ENCODE peak calls at places on chromosome 9, in four cellular contexts. One of them, this sample, is unnamed.

GRCh38 chr9:22654833-22655232 is 208.2 kb downstream of the DMRTA1 start:
- DNase-seq in AG04450: no peak
- DNase-seq in tibial nerve: no peak
- DNase-seq in sigmoid colon: no peak
- DNase-seq in this sample: no peak

GRCh38 chr9:903886-904285 is 62.4 kb downstream of the DMRT1 start:
- DNase-seq in AG04450: no peak
- DNase-seq in tibial nerve: no peak
- DNase-seq in sigmoid colon: no peak
- DNase-seq in this sample: no peak

GRCh38 chr9:114276908-114277821 is 45.7 kb upstream of the ORM1 start:
- DNase-seq in AG04450: peak; percentile 89
- DNase-seq in tibial nerve: peak; percentile 8
- DNase-seq in sigmoid colon: peak; percentile 42
- DNase-seq in this sample: peak; percentile 62

GRCh38 chr9:121218357-121219027 is 16.8 kb upstream of the RAB14 start:
- DNase-seq in AG04450: no peak
- DNase-seq in tibial nerve: no peak
- DNase-seq in sigmoid colon: no peak
- DNase-seq in this sample: no peak

GRCh38 chr9:37753489-37754190 is at the start of gene TRMT10B:
- DNase-seq in AG04450: peak; percentile 10
- DNase-seq in tibial nerve: peak; percentile 23
- DNase-seq in sigmoid colon: peak; percentile 75
- DNase-seq in this sample: peak; percentile 79

GRCh38 chr9:100213730-100214477 is 114.9 kb downstream of the INVS start:
- DNase-seq in AG04450: peak; percentile 13
- DNase-seq in tibial nerve: no peak
- DNase-seq in sigmoid colon: no peak
- DNase-seq in this sample: no peak

GRCh38 chr9:127778280-127779135 is at the start of gene SH2D3C:
- DNase-seq in AG04450: no peak
- DNase-seq in tibial nerve: no peak
- DNase-seq in sigmoid colon: no peak
- DNase-seq in this sample: no peak

GRCh38 chr9:90559075-90560073 is 83.2 kb downstream of the DIRAS2 start:
- DNase-seq in AG04450: no peak
- DNase-seq in tibial nerve: no peak
- DNase-seq in sigmoid colon: no peak
- DNase-seq in this sample: no peak

GRCh38 chr9:14529629-14530028 is 163.6 kb downstream of the ZDHHC21 start:
- DNase-seq in AG04450: no peak
- DNase-seq in tibial nerve: no peak
- DNase-seq in sigmoid colon: no peak
- DNase-seq in this sample: no peak

GRCh38 chr9:135448570-135449180 is 30.9 kb upstream of the PPP1R26 start:
- DNase-seq in AG04450: no peak
- DNase-seq in tibial nerve: no peak
- DNase-seq in sigmoid colon: no peak
- DNase-seq in this sample: no peak

GRCh38 chr9:77417570-77417969 is 230.6 kb downstream of the GNA14 start:
- DNase-seq in AG04450: peak; percentile 43
- DNase-seq in tibial nerve: no peak
- DNase-seq in sigmoid colon: no peak
- DNase-seq in this sample: no peak

GRCh38 chr9:111148390-111148993 is 110.2 kb upstream of the LPAR1 start:
- DNase-seq in AG04450: no peak
- DNase-seq in tibial nerve: no peak
- DNase-seq in sigmoid colon: no peak
- DNase-seq in this sample: no peak

GRCh38 chr9:26266111-26266791 is 588.0 kb upstream of the TUSC1 start:
- DNase-seq in AG04450: no peak
- DNase-seq in tibial nerve: no peak
- DNase-seq in sigmoid colon: no peak
- DNase-seq in this sample: no peak

GRCh38 chr9:28648723-28649122 is 1075.4 kb upstream of the C9orf72 start:
- DNase-seq in AG04450: no peak
- DNase-seq in tibial nerve: no peak
- DNase-seq in sigmoid colon: no peak
- DNase-seq in this sample: no peak

GRCh38 chr9:79134654-79135053 is 437.1 kb upstream of the TLE4 start:
- DNase-seq in AG04450: no peak
- DNase-seq in tibial nerve: no peak
- DNase-seq in sigmoid colon: no peak
- DNase-seq in this sample: no peak

GRCh38 chr9:133605446-133605845 is 3.7 kb downstream of the FAM163B start:
- DNase-seq in AG04450: no peak
- DNase-seq in tibial nerve: no peak
- DNase-seq in sigmoid colon: no peak
- DNase-seq in this sample: no peak

DNA sequence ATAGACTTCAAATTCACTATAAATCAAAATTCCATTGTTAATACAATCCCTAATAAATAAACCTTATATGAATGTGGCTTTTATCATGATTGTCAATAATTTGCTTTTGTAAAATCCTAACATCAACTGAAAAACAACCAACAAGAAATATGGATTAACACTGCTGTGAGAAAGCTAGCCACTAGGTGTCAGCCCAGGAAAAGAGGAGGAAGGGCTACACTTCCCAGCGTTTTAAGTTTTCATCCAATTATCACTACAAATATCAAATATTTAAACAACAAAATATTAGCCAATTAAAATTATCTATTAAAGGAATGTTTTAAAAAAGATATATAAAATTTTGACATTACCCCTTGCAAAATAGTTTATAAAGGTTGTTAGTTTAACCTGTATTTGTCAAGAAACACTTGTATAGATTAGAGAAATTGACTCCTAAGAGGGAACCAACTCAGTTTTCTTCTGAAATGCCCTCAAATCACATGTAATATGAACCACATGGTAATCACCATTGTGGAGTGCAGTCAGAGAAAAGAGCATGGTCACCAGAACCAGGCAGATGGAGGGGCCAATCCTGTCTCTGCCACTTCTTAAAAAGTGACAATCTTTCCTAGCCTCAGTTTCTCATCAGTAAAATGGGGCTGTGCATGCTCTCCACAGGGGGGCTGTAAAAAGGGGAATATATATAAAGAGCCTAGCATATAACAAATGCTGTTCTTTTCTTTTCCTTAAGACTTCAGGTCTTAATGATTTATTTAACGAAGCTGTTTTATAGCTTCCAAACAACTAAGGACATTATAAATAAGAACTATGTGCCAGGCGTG is 188.2 kb downstream of the CRB2 start:
- DNase-seq in AG04450: no peak
- DNase-seq in tibial nerve: no peak
- DNase-seq in sigmoid colon: no peak
- DNase-seq in this sample: no peak
- TF ChIP-seq CTCF in AG04450: peak; percentile 94
- TF ChIP-seq CTCF in tibial nerve: peak; percentile 63
- TF ChIP-seq CTCF in sigmoid colon: peak; percentile 50
- TF ChIP-seq CTCF in this sample: peak; percentile 60

DNA sequence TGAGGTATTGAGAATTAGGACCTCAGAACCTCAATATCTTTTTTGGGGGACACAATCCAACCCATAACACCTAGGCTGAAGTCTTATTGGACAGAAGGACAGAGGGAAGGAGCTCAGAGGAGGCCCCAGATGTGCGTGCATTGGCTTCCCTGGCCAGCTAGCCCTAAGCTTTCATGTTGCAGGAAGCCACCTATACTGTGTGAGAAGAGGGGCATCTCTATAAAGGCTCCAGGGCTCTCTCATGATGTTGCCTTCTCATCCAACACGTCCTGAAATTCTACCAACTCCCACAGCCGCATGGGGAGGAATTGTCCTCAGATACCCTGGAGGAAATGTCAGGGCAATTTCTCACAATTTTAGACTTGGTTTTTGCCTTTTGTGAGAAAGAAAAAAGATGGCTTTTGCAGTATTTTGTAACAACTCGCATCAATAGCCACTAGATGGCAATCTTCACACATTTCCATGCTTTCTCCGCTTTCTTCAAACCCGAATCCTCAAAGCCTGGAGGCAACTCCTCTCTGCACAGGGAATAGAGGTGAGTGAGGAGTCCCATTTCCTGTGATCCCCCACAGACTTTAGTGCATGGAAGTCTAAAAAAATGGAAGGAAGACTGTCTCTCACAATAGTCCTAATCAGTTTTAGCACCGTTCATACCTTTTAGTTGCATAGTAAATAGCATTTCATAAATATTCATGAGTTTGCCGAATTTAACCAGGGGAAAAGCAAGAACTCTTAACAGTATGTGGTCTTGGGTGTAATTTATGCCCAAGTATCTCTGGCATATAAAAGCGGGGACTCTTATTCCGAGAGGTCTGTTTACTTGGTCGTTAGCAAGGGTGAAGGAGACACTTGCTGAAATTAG is 7.4 kb upstream of the PPP3R2 start:
- DNase-seq in AG04450: peak; percentile 16
- DNase-seq in tibial nerve: no peak
- DNase-seq in sigmoid colon: no peak
- DNase-seq in this sample: no peak
- TF ChIP-seq CTCF in AG04450: peak; percentile 76
- TF ChIP-seq CTCF in tibial nerve: peak; percentile 44
- TF ChIP-seq CTCF in sigmoid colon: peak; percentile 50
- TF ChIP-seq CTCF in this sample: peak; percentile 49

GRCh38 chr9:93296889-93297480 is 113.0 kb downstream of the WNK2 start:
- DNase-seq in AG04450: no peak
- DNase-seq in tibial nerve: no peak
- DNase-seq in sigmoid colon: no peak
- DNase-seq in this sample: no peak

GRCh38 chr9:93299418-93300174 is 115.7 kb downstream of the WNK2 start:
- DNase-seq in AG04450: no peak
- DNase-seq in tibial nerve: no peak
- DNase-seq in sigmoid colon: peak; percentile 40
- DNase-seq in this sample: peak; percentile 46

GRCh38 chr9:93300175-93300572 is 116.2 kb downstream of the WNK2 start:
- DNase-seq in AG04450: no peak
- DNase-seq in tibial nerve: no peak
- DNase-seq in sigmoid colon: no peak
- DNase-seq in this sample: peak; percentile 45

GRCh38 chr9:93298498-93299417 is 114.8 kb downstream of the WNK2 start:
- DNase-seq in AG04450: no peak
- DNase-seq in tibial nerve: no peak
- DNase-seq in sigmoid colon: peak; percentile 52
- DNase-seq in this sample: peak; percentile 62

DNA sequence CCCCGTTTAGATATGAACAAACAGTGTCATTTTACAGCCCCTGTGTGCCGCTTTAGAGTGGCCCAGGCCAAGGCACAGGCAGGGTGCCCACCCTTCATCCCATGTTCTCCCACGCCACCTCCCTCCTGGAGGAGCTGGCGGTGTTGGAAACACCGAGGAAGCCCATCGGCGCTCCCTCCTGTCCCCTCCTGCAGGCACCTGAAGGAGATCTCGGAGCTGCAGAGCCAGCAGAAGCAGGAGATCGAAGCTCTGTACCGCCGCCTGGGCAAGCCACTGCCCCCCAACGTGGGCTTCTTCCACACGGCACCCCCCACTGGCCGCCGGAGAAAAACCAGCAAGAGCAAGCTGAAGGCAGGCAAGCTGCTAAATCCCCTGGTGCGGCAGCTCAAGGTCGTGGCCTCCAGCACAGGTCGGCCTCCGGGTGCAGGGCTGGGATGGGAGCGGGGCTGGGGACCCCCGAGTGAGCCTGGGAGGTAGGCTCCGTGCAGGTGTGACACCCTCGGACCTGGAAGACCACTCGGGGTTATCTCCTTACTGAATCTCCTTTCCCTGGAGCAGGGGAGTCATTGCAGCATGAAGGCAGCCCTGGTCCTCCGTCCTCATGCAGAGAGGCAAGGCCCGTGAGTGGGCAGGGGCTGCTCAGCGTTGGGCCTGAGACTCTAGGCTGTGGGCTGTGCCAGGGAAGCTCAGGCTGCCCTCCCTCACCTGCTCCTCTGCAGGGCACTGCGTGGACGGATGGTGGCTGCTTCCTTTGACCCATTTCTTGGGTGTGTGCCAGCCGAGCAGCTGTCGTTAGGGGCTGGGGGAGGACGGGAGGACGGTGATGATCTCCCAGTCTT is 113.9 kb downstream of the WNK2 start:
- DNase-seq in AG04450: no peak
- DNase-seq in tibial nerve: no peak
- DNase-seq in sigmoid colon: peak; percentile 58
- DNase-seq in this sample: no peak
- TF ChIP-seq CTCF in AG04450: no peak
- TF ChIP-seq CTCF in tibial nerve: no peak
- TF ChIP-seq CTCF in sigmoid colon: no peak
- TF ChIP-seq CTCF in this sample: no peak

DNA sequence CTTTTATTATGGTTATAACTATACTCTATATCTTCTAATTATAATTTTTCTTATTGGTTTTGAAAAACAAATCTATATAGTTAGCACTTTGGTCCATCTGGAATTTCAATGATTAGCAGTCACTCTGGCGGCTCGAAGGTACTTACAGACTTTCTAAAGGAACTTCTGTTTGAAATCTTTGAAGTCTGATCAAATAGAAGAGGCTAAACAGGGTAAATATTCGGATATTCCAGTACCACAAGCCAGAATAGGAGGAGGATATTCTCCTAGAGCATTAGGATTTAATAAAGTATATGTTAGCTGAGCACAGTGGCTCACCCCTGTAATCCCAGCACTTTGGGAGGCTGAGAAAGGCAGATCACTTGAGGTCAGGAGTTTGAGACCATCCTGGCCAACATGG is 38.7 kb upstream of the HSD17B3 start:
- DNase-seq in AG04450: no peak
- DNase-seq in tibial nerve: no peak
- DNase-seq in sigmoid colon: no peak
- DNase-seq in this sample: no peak
- TF ChIP-seq CTCF in AG04450: no peak
- TF ChIP-seq CTCF in tibial nerve: no peak
- TF ChIP-seq CTCF in sigmoid colon: no peak
- TF ChIP-seq CTCF in this sample: no peak

DNA sequence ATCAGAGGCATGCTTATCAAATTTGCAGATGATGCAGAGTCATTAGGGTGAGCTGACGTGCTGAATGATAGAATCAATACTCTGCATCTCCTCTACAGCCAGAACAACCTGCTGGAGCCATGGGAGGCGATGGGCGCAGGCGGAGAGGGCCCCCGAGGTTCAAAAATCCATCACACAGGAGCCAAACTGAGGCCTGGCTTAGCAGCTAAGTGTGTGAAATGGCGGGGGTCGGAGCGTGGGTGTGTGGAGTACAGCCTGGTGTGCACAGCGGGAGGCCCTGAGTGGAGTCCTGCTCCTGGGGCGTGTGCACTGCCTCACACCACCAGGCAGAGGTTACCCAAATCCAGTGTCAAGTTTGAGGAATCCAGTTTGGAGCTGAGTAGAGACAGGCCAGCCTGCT is 73.2 kb downstream of the MVB12B start:
- DNase-seq in AG04450: no peak
- DNase-seq in tibial nerve: no peak
- DNase-seq in sigmoid colon: no peak
- DNase-seq in this sample: no peak
- TF ChIP-seq CTCF in AG04450: no peak
- TF ChIP-seq CTCF in tibial nerve: no peak
- TF ChIP-seq CTCF in sigmoid colon: no peak
- TF ChIP-seq CTCF in this sample: no peak

GRCh38 chr9:95025213-95026170 is 292.0 kb downstream of the FANCC start:
- DNase-seq in AG04450: peak; percentile 68
- DNase-seq in tibial nerve: no peak
- DNase-seq in sigmoid colon: peak; percentile 87
- DNase-seq in this sample: no peak
- TF ChIP-seq CTCF in AG04450: peak; percentile 52
- TF ChIP-seq CTCF in tibial nerve: peak; percentile 22
- TF ChIP-seq CTCF in sigmoid colon: peak; percentile 33
- TF ChIP-seq CTCF in this sample: no peak